ENCODE peak calls at places on chromosomes 5 and 9, in seven cellular contexts. C is choroid plexus epithelial cell, Z is skeletal muscle cell, F is kidney epithelial cell, V is fibroblast of pulmonary artery, A is cardiac fibroblast, N is uterus. S is an unnamed sample.

GRCh38 chr9:2925016-2925415 is 81.1 kb upstream of the PUM3 start:
- DNase-seq in C (no peak), Z (no peak), F (no peak), V (no peak), A (no peak), N (no peak), S (no peak)

GRCh38 chr5:170896779-170897178 is 35.0 kb downstream of the RANBP17 start:
- DNase-seq in C (peak), Z (no peak), F (no peak), V (peak), A (peak), N (no peak), S (no peak)

GRCh38 chr9:27771803-27772545 is 198.7 kb upstream of the C9orf72 start:
- DNase-seq in C (peak), Z (peak), F (peak), V (peak), A (peak), N (no peak), S (no peak)

GRCh38 chr9:130301483-130302286 is 36.1 kb downstream of the HMCN2 start:
- DNase-seq in C (no peak), Z (peak), F (no peak), V (no peak), A (peak), N (peak), S (no peak)

GRCh38 chr5:6753851-6754250 is 40.6 kb downstream of the TENT4A start:
- DNase-seq in C (no peak), Z (no peak), F (no peak), V (no peak), A (no peak), N (no peak), S (no peak)

GRCh38 chr5:172123269-172123692 is 64.7 kb downstream of the STK10 start:
- DNase-seq in C (peak), Z (no peak), F (no peak), V (peak), A (peak), N (no peak), S (no peak)

GRCh38 chr5:102959055-102959454 is 160.9 kb downstream of the GIN1 start:
- DNase-seq in C (peak), Z (peak), F (peak), V (peak), A (peak), N (no peak), S (peak)

GRCh38 chr5:146533260-146533857 is 17.4 kb upstream of the GPR151 start:
- DNase-seq in C (peak), Z (peak), F (peak), V (peak), A (peak), N (peak), S (no peak)

GRCh38 chr9:14031015-14031414 is 282.9 kb downstream of the NFIB start:
- DNase-seq in C (peak), Z (peak), F (no peak), V (peak), A (peak), N (peak), S (no peak)

GRCh38 chr5:139064613-139065012 is 133.6 kb downstream of the SIL1 start:
- DNase-seq in C (no peak), Z (no peak), F (no peak), V (no peak), A (no peak), N (no peak), S (no peak)

GRCh38 chr5:30849801-30850370 is 343.6 kb upstream of the CDH6 start:
- DNase-seq in C (peak), Z (no peak), F (peak), V (peak), A (peak), N (no peak), S (no peak)

GRCh38 chr5:167898361-167899042 is 392.9 kb upstream of the WWC1 start:
- DNase-seq in C (no peak), Z (no peak), F (no peak), V (no peak), A (no peak), N (no peak), S (no peak)

GRCh38 chr5:60943624-60944023 is 1.2 kb downstream of the ERCC8 start:
- DNase-seq in C (no peak), Z (no peak), F (no peak), V (peak), A (peak), N (no peak), S (no peak)

GRCh38 chr5:168282120-168282519 is 9.3 kb upstream of the WWC1 start:
- DNase-seq in C (peak), Z (peak), F (no peak), V (peak), A (peak), N (no peak), S (peak)

GRCh38 chr5:112779531-112779930 is 41.8 kb downstream of the APC start:
- DNase-seq in C (peak), Z (peak), F (no peak), V (peak), A (peak), N (no peak), S (peak)

GRCh38 chr5:3446410-3446809 is 149.2 kb upstream of the IRX1 start:
- DNase-seq in C (no peak), Z (no peak), F (no peak), V (no peak), A (no peak), N (no peak), S (no peak)

GRCh38 chr9:122912671-122912963 is 506 bp downstream of the ZBTB6 start:
- DNase-seq in C (no peak), Z (no peak), F (no peak), V (no peak), A (no peak), N (no peak), S (no peak)

GRCh38 chr9:93270976-93271375 is 87.0 kb downstream of the WNK2 start:
- DNase-seq in C (no peak), Z (no peak), F (no peak), V (no peak), A (no peak), N (no peak), S (no peak)

GRCh38 chr5:141851195-141851874 is 26.9 kb downstream of the PCDH1 start:
- DNase-seq in C (no peak), Z (no peak), F (no peak), V (no peak), A (no peak), N (no peak), S (no peak)

GRCh38 chr9:87035868-87036267 is 88.6 kb upstream of the GAS1 start:
- DNase-seq in C (no peak), Z (no peak), F (no peak), V (no peak), A (no peak), N (peak), S (no peak)

GRCh38 chr9:109640232-109641078 is 139.5 kb upstream of the PALM2AKAP2 start:
- DNase-seq in C (peak), Z (no peak), F (peak), V (peak), A (peak), N (peak), S (no peak)

GRCh38 chr5:132203916-132204315 is 23.7 kb downstream of the P4HA2 start:
- DNase-seq in C (no peak), Z (no peak), F (no peak), V (no peak), A (no peak), N (no peak), S (no peak)

GRCh38 chr5:80165430-80165829 is 90.4 kb downstream of the SERINC5 start:
- DNase-seq in C (no peak), Z (no peak), F (no peak), V (no peak), A (no peak), N (no peak), S (no peak)

GRCh38 chr5:10484774-10485141 is 43.1 kb downstream of the ROPN1L start:
- DNase-seq in C (no peak), Z (no peak), F (no peak), V (no peak), A (no peak), N (no peak), S (no peak)

GRCh38 chr9:966936-967335 is 9.5 kb upstream of the DMRT3 start:
- DNase-seq in C (no peak), Z (no peak), F (no peak), V (no peak), A (no peak), N (no peak), S (no peak)

GRCh38 chr9:109138421-109138820 is 18.7 kb upstream of the TMEM245 start:
- DNase-seq in C (no peak), Z (no peak), F (no peak), V (no peak), A (no peak), N (no peak), S (no peak)

GRCh38 chr5:16912080-16912479 is 24.0 kb downstream of the MYO10 start:
- DNase-seq in C (no peak), Z (no peak), F (no peak), V (no peak), A (no peak), N (no peak), S (no peak)

GRCh38 chr5:27474054-27474323 is 435.6 kb upstream of the CDH9 start:
- DNase-seq in C (peak), Z (no peak), F (no peak), V (no peak), A (no peak), N (no peak), S (no peak)

GRCh38 chr5:27473300-27474053 is 435.1 kb upstream of the CDH9 start:
- DNase-seq in C (no peak), Z (no peak), F (no peak), V (no peak), A (no peak), N (no peak), S (no peak)

GRCh38 chr5:27475063-27475462 is 436.7 kb upstream of the CDH9 start:
- DNase-seq in C (no peak), Z (no peak), F (no peak), V (no peak), A (no peak), N (no peak), S (no peak)

GRCh38 chr5:27472875-27473274 is 434.5 kb upstream of the CDH9 start:
- DNase-seq in C (no peak), Z (no peak), F (no peak), V (no peak), A (no peak), N (no peak), S (no peak)

GRCh38 chr5:27474395-27474794 is 436.0 kb upstream of the CDH9 start:
- DNase-seq in C (peak), Z (no peak), F (no peak), V (no peak), A (no peak), N (no peak), S (no peak)
- H3K4me3 ChIP-seq in C (no peak), Z (no peak), F (no peak), V (no peak), A (no peak), N (no peak), S (no peak)

GRCh38 chr5:76764374-76764773 is 48.4 kb downstream of the F2R start:
- DNase-seq in C (no peak), Z (no peak), F (no peak), V (no peak), A (no peak), N (no peak), S (no peak)
- H3K4me3 ChIP-seq in C (no peak), Z (no peak), F (no peak), V (no peak), A (no peak), N (no peak), S (no peak)

GRCh38 chr9:126861707-126862460 is 1.4 kb downstream of the ZBTB34 start:
- DNase-seq in C (peak), Z (peak), F (no peak), V (peak), A (peak), N (no peak), S (no peak)

GRCh38 chr9:126860757-126861466 is 473 bp downstream of the ZBTB34 start:
- DNase-seq in C (no peak), Z (no peak), F (no peak), V (no peak), A (peak), N (no peak), S (no peak)

GRCh38 chr9:126864771-126865170 is 4.3 kb downstream of the ZBTB34 start:
- DNase-seq in C (no peak), Z (no peak), F (no peak), V (no peak), A (no peak), N (no peak), S (no peak)

GRCh38 chr9:126860077-126860756 is at the start of gene ZBTB34:
- DNase-seq in C (peak), Z (no peak), F (no peak), V (peak), A (peak), N (peak), S (no peak)

DNA sequence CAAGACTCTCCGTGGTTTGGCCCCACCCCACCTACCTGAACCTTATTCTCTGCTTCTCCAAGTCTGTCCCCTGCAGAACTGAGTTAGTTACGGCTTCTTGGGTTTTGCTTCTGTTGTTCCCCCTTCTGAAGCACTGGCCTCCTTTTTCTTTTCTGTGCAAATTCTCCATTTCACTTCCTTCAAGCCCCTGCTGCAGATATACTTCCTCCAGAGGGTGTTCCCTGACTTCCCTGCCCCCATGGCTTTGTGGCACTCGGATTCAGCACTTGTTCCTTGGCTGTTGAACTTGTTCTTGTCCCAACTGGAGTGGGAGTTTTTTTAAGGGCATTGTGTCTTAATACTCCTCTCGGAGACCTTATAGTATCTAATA is 2.0 kb downstream of the ZBTB34 start:
- DNase-seq in C (no peak), Z (no peak), F (no peak), V (no peak), A (no peak), N (no peak), S (no peak)
- H3K4me3 ChIP-seq in C (peak), Z (peak), F (peak), V (peak), A (peak), N (peak), S (peak)

DNA sequence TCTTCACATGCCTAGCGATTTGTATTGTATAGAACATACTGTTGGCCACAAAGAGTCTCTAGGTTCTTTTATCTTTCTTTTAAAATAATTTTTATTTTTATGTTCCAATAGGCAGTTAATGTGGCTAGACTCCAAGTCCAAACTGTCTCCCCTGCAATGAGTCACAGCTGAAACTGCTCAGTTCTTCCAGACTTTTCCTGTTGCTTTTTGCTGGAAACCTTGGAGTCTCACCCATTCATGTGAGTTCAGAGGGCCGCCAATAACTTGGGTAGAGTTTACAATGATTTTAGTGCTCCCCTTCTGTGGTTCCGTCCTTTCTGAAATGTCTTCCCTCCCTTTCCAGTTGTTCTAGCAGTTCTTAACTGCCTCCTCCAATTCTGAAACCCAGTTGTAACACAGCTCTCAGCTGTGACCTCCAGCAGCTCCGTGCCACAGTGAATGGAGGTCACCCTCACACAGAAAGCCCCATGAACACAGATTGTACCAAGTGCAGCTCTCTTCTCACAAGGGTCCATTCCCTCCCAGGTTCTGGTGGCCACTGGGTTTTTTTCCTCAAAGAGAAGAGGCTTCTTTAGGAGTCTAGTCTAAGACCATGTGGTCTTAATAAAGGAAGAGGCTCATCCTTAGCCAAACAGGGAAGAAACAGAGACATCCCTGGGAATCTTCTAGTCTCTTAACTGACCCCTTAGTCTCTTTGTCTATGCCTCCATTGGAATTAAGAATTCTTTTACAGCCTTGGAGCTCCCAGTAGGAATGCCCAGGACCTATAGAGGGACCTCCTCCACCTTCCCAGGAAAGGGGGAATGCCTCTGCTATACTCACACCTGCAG is 198.5 kb downstream of the SPOCK1 start:
- DNase-seq in C (peak), Z (peak), F (no peak), V (peak), A (peak), N (no peak), S (no peak)
- H3K4me3 ChIP-seq in C (no peak), Z (no peak), F (no peak), V (no peak), A (no peak), N (no peak), S (no peak)

GRCh38 chr5:40521925-40522324 is 157.8 kb upstream of the PTGER4 start:
- DNase-seq in C (peak), Z (no peak), F (no peak), V (peak), A (peak), N (no peak), S (no peak)

GRCh38 chr5:40518511-40518917 is 161.2 kb upstream of the PTGER4 start:
- DNase-seq in C (no peak), Z (peak), F (no peak), V (no peak), A (peak), N (no peak), S (no peak)

GRCh38 chr5:40521108-40521785 is 158.5 kb upstream of the PTGER4 start:
- DNase-seq in C (no peak), Z (no peak), F (no peak), V (no peak), A (no peak), N (no peak), S (no peak)
- H3K4me3 ChIP-seq in C (no peak), Z (no peak), F (no peak), V (no peak), A (no peak), N (no peak), S (no peak)

GRCh38 chr5:142961435-142962171 is 191.4 kb downstream of the ARHGAP26 start:
- DNase-seq in C (no peak), Z (no peak), F (no peak), V (no peak), A (no peak), N (no peak), S (no peak)
- H3K4me3 ChIP-seq in C (no peak), Z (no peak), F (no peak), V (no peak), A (no peak), N (no peak), S (no peak)

S was measured in AG04449.